ENCODE peak calls at places on chromosomes 13 and 19, in four cellular contexts. K, J, H and I are unnamed samples.
A peak's percentile ranks its signal among the peaks of the same experiment; 100 is the strongest.

GRCh38 chr19:42316223-42317211 is 3.4 kb downstream of the TMEM145 start:
- DNase-seq in J (no peak), H (peak; percentile 25), K (peak; percentile 36), I (peak; percentile 46)

GRCh38 chr19:41951686-41952172 is 7.4 kb downstream of the RABAC1 start:
- DNase-seq in H (no peak), J (peak; percentile 76), K (peak; percentile 90), I (peak; percentile 58)

GRCh38 chr13:42762251-42762650 is 19.1 kb upstream of the FAM216B start:
- DNase-seq in J (no peak), K (no peak), H (no peak), I (no peak)

GRCh38 chr13:112873851-112874750 is 94.9 kb upstream of the MCF2L start:
- DNase-seq in H (no peak), K (peak; percentile 93), J (peak; percentile 33), I (peak; percentile 67)

GRCh38 chr13:78022164-78022877 is 103.7 kb upstream of the EDNRB start:
- DNase-seq in J (no peak), H (peak; percentile 90), K (no peak), I (no peak)

GRCh38 chr13:25059166-25059565 is 36.8 kb upstream of the PABPC3 start:
- DNase-seq in H (no peak), J (no peak), K (no peak), I (no peak)

GRCh38 chr19:42762782-42763181 is 2.7 kb downstream of the PSG8 start:
- DNase-seq in K (no peak), J (no peak), H (no peak), I (no peak)

GRCh38 chr13:113658836-113659235 is 838 bp upstream of the ATP4B start:
- DNase-seq in H (no peak), J (no peak), K (no peak), I (no peak)

GRCh38 chr13:110233682-110234280 is 73.2 kb downstream of the COL4A1 start:
- DNase-seq in H (no peak), J (no peak), K (no peak), I (no peak)

GRCh38 chr19:41755328-41755913 is at the start of gene CEACAM6:
- DNase-seq in J (no peak), K (no peak), H (no peak), I (no peak)

GRCh38 chr13:49690133-49690989 is 925 bp downstream of the EBPL start:
- DNase-seq in H (no peak), K (peak; percentile 62), J (no peak), I (peak; percentile 89)

GRCh38 chr19:47780215-47780551 is 1.7 kb downstream of the SELENOW start:
- DNase-seq in H (no peak), K (no peak), J (no peak), I (no peak)

GRCh38 chr19:46574533-46574932 is 26.6 kb upstream of the CALM3 start:
- DNase-seq in H (no peak), J (no peak), K (peak; percentile 21), I (no peak)

GRCh38 chr13:42474954-42475353 is 99.0 kb upstream of the TNFSF11 start:
- DNase-seq in H (no peak), K (no peak), J (no peak), I (no peak)

GRCh38 chr19:49441210-49441959 is at the start of gene SLC17A7:
- DNase-seq in K (peak; percentile 85), H (no peak), J (no peak), I (no peak)
- TF ChIP-seq TCF12 in K (no peak), H (no peak), J (no peak), I (no peak)

GRCh38 chr19:16661480-16662034 is 618 bp downstream of the TMEM38A start:
- DNase-seq in K (peak; percentile 36), J (no peak), H (no peak), I (no peak)
- TF ChIP-seq TCF12 in K (no peak), J (no peak), H (peak; percentile 84), I (no peak)

GRCh38 chr19:39840492-39840891 is 5.7 kb downstream of the FBL start:
- DNase-seq in K (no peak), H (no peak), J (no peak), I (no peak)

GRCh38 chr19:39837978-39838377 is 4.0 kb upstream of the DYRK1B start:
- DNase-seq in H (no peak), K (no peak), J (no peak), I (no peak)

GRCh38 chr19:39842693-39843435 is 3.3 kb downstream of the FBL start:
- DNase-seq in K (no peak), H (no peak), J (no peak), I (no peak)

GRCh38 chr19:39841041-39841440 is 5.1 kb downstream of the FBL start:
- DNase-seq in K (no peak), J (no peak), H (no peak), I (no peak)

DNA sequence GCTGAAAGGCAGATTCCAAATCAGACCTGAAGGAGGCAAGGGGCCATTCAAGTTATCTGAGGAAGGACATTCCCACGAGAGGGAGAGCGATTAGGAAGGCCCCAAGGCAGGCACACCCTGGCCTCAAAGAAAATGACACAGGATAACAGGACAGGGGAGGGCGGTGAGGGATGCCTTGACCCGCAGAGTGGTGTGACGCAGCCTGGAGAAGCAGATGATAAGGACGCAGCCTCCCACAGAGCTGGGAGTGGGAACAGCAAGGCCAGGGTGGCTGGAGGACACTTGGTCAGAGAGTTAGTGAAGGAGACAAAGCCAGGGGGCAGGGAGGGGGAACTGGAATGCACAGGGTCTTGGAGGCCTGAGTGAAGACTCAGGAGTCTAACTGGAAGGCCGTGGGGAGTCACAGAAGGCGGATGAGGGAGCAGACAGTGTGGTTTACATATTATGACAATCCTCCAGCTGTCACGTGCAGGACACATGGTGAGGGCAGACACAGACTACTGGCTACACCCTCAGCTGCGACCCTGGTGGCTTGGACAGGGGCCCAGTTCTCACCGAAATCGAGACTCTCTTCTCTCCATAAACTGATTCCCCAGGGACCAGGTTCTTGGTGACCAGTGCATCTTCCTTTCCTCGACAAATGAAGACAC is 5.8 kb upstream of the DYRK1B start:
- DNase-seq in K (no peak), J (no peak), H (no peak), I (no peak)
- TF ChIP-seq TCF12 in K (no peak), J (no peak), H (no peak), I (no peak)

DNA sequence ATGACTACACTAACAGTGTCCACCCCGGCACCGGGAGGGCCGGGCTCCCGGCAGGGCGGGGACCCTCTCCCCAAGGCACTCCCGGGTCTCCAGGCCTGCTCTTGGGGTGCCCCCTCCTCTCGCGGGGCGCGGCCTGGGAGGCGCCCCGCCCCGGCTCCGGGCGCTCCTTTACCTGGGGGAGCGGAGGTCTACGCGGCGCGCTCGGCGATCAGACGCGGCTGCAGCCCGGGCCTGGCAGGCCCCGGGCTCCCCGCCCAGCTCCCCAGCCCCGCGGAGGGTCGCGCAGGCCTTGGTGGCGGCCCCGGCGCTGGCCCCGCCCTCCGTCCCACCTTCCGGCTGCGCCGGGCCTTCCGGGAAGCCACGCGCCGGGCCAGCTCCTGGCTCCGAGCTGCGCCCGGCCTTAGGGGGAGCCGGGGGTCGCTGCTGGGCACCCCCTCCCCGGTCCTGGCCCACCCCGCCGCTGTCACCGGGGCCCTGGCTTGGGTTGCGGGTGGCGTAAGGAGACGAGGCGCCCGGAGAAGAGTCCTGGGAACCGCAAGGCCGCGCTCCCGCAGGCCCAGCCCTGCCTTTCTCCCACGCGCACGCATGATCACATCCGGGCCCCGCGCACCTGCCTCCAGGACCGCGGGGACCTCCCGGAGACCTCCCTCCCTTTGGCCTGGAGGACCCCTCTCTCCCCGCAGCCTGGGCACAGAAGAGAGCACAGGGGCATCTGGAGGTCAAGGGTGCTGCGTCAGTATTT is at the start of gene C19orf12:
- DNase-seq in H (no peak), K (peak; percentile 93), J (no peak), I (peak; percentile 18)
- TF ChIP-seq TCF12 in H (peak; percentile 31), K (no peak), J (no peak), I (no peak)

GRCh38 chr13:74063533-74064100 is 70.6 kb downstream of the KLF12 start:
- DNase-seq in J (no peak), H (no peak), K (no peak), I (no peak)
- TF ChIP-seq TCF12 in J (no peak), H (no peak), K (no peak), I (no peak)

GRCh38 chr13:26558074-26558805 is 757 bp downstream of the WASF3 start:
- DNase-seq in K (peak; percentile 73), H (no peak), J (no peak), I (no peak)
- TF ChIP-seq TCF12 in K (no peak), H (no peak), J (no peak), I (no peak)